ENCODE peak calls at places on chromosomes 2 and 18, in seven cellular contexts. E is kidney, W is mucosa of descending colon, I is omental fat pad, F is naive B cell, A is GF-D8, Q is HS-5. T is an unnamed sample.

GRCh38 chr18:52716926-52717325 is 376.9 kb downstream of the DCC start:
- DNase-seq in A (no peak), I (no peak), W (peak), F (no peak), E (no peak), Q (no peak), T (no peak)

GRCh38 chr2:119106301-119106897 is 52.2 kb downstream of the C1QL2 start:
- DNase-seq in E (no peak), A (no peak), Q (no peak), F (peak), W (peak), I (no peak), T (no peak)

GRCh38 chr2:17538844-17539554 is 1.5 kb upstream of the VSNL1 start:
- DNase-seq in W (peak), E (peak), A (no peak), Q (no peak), F (no peak), I (no peak), T (peak)

GRCh38 chr2:38523728-38524437 is 78.8 kb downstream of the HNRNPLL start:
- DNase-seq in F (no peak), A (no peak), I (no peak), Q (no peak), W (no peak), E (no peak), T (no peak)

GRCh38 chr2:223735035-223735640 is 102.2 kb downstream of the AP1S3 start:
- DNase-seq in W (no peak), Q (no peak), F (no peak), I (no peak), E (no peak), A (no peak), T (no peak)

GRCh38 chr2:64327129-64327509 is 126.8 kb upstream of the LGALSL start:
- DNase-seq in E (no peak), W (no peak), F (no peak), Q (no peak), I (no peak), A (no peak), T (no peak)

GRCh38 chr2:95344208-95344570 is 47.0 kb downstream of the KCNIP3 start:
- DNase-seq in E (peak), F (no peak), I (no peak), A (no peak), Q (no peak), W (no peak), T (no peak)

GRCh38 chr2:166632616-166633015 is 138.6 kb upstream of the SCN7A start:
- DNase-seq in I (no peak), A (no peak), Q (no peak), W (no peak), F (no peak), E (peak), T (no peak)

GRCh38 chr18:79947881-79948610 is 3.4 kb downstream of the SLC66A2 start:
- DNase-seq in W (peak), Q (no peak), I (peak), F (no peak), E (peak), A (no peak), T (peak)

GRCh38 chr2:238573065-238573778 is 146.5 kb downstream of the ASB1 start:
- DNase-seq in E (peak), F (no peak), A (no peak), W (no peak), Q (no peak), I (no peak), T (no peak)

GRCh38 chr2:237665713-237666143 is 38.3 kb downstream of the LRRFIP1 start:
- DNase-seq in I (no peak), A (no peak), E (peak), Q (no peak), F (no peak), W (no peak), T (no peak)

GRCh38 chr2:43011142-43011491 is 215.3 kb downstream of the ZFP36L2 start:
- DNase-seq in A (no peak), Q (no peak), F (no peak), E (no peak), W (no peak), I (no peak), T (no peak)

GRCh38 chr2:24233321-24233720 is 58.5 kb downstream of the FAM228A start:
- DNase-seq in E (no peak), F (no peak), W (no peak), A (no peak), I (no peak), Q (no peak), T (no peak)

GRCh38 chr2:9460441-9461017 is 13.8 kb upstream of the IAH1 start:
- DNase-seq in W (no peak), F (no peak), Q (no peak), I (no peak), E (no peak), A (no peak), T (no peak)

GRCh38 chr2:161474920-161475319 is 58.8 kb downstream of the TBR1 start:
- DNase-seq in F (no peak), E (no peak), Q (no peak), I (no peak), A (no peak), W (no peak), T (no peak)

GRCh38 chr2:41853427-41854191 is 194.2 kb upstream of the PKDCC start:
- DNase-seq in W (no peak), E (no peak), F (no peak), A (no peak), Q (peak), I (no peak), T (no peak)

GRCh38 chr2:120710256-120710655 is 25.4 kb upstream of the GLI2 start:
- DNase-seq in A (no peak), I (no peak), W (no peak), F (no peak), Q (no peak), E (no peak), T (no peak)

GRCh38 chr2:166106431-166107015 is 21.3 kb downstream of the SCN1A start:
- DNase-seq in F (no peak), A (no peak), I (no peak), E (no peak), Q (no peak), W (no peak), T (no peak)

GRCh38 chr18:23498062-23498582 is 5.2 kb upstream of the RMC1 start:
- DNase-seq in F (no peak), E (no peak), Q (no peak), A (peak), W (no peak), I (no peak), T (no peak)

GRCh38 chr2:185402474-185402873 is 336.1 kb upstream of the FSIP2 start:
- DNase-seq in I (no peak), F (no peak), W (no peak), E (no peak), A (no peak), Q (no peak), T (no peak)

GRCh38 chr18:38459595-38459994 is 894.0 kb upstream of the CELF4 start:
- DNase-seq in E (no peak), W (no peak), I (no peak), A (no peak), Q (no peak), F (no peak), T (no peak)

GRCh38 chr2:102662861-102663260 is 43.5 kb downstream of the SLC9A2 start:
- DNase-seq in F (no peak), I (no peak), Q (no peak), A (no peak), E (no peak), W (no peak), T (no peak)

GRCh38 chr2:54560146-54560881 is 104.2 kb downstream of the SPTBN1 start:
- DNase-seq in E (no peak), A (peak), I (no peak), W (peak), Q (peak), F (peak), T (peak)

GRCh38 chr18:79911009-79911870 is 40.2 kb downstream of the SLC66A2 start:
- DNase-seq in Q (no peak), E (peak), A (no peak), I (no peak), F (no peak), W (no peak), T (peak)

GRCh38 chr2:240780023-240780831 is 39.8 kb downstream of the KIF1A start:
- DNase-seq in A (no peak), F (no peak), Q (no peak), E (peak), I (no peak), W (no peak), T (no peak)

GRCh38 chr2:180910831-180911665 is 69.4 kb upstream of the UBE2E3 start:
- DNase-seq in E (no peak), Q (no peak), F (no peak), W (no peak), A (no peak), I (no peak), T (no peak)

GRCh38 chr2:240131296-240131695 is 4.8 kb downstream of the COPS9 start:
- DNase-seq in A (no peak), Q (no peak), E (peak), W (no peak), I (no peak), F (no peak), T (peak)

GRCh38 chr2:67259581-67260347 is 137.4 kb upstream of the ETAA1 start:
- DNase-seq in Q (peak), F (no peak), A (no peak), W (peak), E (no peak), I (no peak), T (no peak)

GRCh38 chr2:98329549-98329948 is 16.7 kb upstream of the CNGA3 start:
- DNase-seq in E (no peak), I (no peak), Q (no peak), A (no peak), F (no peak), W (no peak), T (no peak)

GRCh38 chr2:198134287-198134955 is 330.0 kb downstream of the PLCL1 start:
- DNase-seq in I (no peak), E (no peak), F (no peak), W (no peak), A (no peak), Q (peak), T (no peak)

T was measured in lower lobe of right lung.